ENCODE peak calls at places on chromosomes 16 and 17, in seven cellular contexts. X is astrocyte of the spinal cord, U is neural progenitor cell, W is colonic mucosa, E is NB4, V is IMR-90, D is activated B cell treated with CpG ODN at 0.5 μM for 24 hours. I is an unnamed sample.

GRCh38 chr16:85994492-85995433 is 95.8 kb downstream of the IRF8 start:
- DNase-seq in X (no peak), U (peak), W (no peak), E (no peak), V (no peak), D (peak), I (no peak)

GRCh38 chr17:60510031-60510430 is 16.0 kb downstream of the APPBP2 start:
- DNase-seq in X (no peak), U (no peak), W (no peak), E (no peak), V (no peak), D (no peak), I (no peak)

GRCh38 chr17:63842173-63842539 is 329 bp downstream of the SMARCD2 start:
- DNase-seq in X (peak), U (no peak), W (peak), E (peak), V (no peak), D (no peak), I (no peak)

GRCh38 chr17:8837438-8838075 is 29.9 kb downstream of the PIK3R6 start:
- DNase-seq in X (no peak), U (no peak), W (no peak), E (no peak), V (no peak), D (no peak), I (no peak)

GRCh38 chr16:19113577-19114358 is at the start of gene ITPRIPL2:
- DNase-seq in X (peak), U (peak), W (peak), E (peak), V (peak), D (peak), I (peak)

GRCh38 chr16:71540-72341 is 690 bp downstream of the RHBDF1 start:
- DNase-seq in X (peak), U (peak), W (peak), E (no peak), V (peak), D (no peak), I (peak)

GRCh38 chr17:73731733-73732132 is 87.5 kb upstream of the SDK2 start:
- DNase-seq in X (no peak), U (no peak), W (no peak), E (peak), V (no peak), D (no peak), I (no peak)

GRCh38 chr17:57853695-57854094 is 3.9 kb upstream of the MRPS23 start:
- DNase-seq in X (no peak), U (no peak), W (no peak), E (no peak), V (no peak), D (no peak), I (no peak)

GRCh38 chr17:79201536-79202227 is 127.1 kb downstream of the ENGASE start:
- DNase-seq in X (no peak), U (no peak), W (no peak), E (no peak), V (no peak), D (no peak), I (peak)

GRCh38 chr17:82385559-82386255 is 14.1 kb downstream of the UTS2R start:
- DNase-seq in X (no peak), U (peak), W (no peak), E (no peak), V (no peak), D (no peak), I (no peak)

GRCh38 chr16:12508054-12508453 is 295.6 kb downstream of the CPPED1 start:
- DNase-seq in X (no peak), U (no peak), W (no peak), E (no peak), V (no peak), D (no peak), I (no peak)

GRCh38 chr17:12522743-12523181 is 142.9 kb upstream of the MYOCD start:
- DNase-seq in X (peak), U (peak), W (peak), E (no peak), V (peak), D (no peak), I (peak)

GRCh38 chr16:4049031-4049430 is 67.2 kb downstream of the ADCY9 start:
- DNase-seq in X (no peak), U (no peak), W (no peak), E (no peak), V (no peak), D (no peak), I (no peak)

GRCh38 chr16:720507-720989 is 398 bp upstream of the ANTKMT start:
- DNase-seq in X (peak), U (peak), W (peak), E (peak), V (peak), D (no peak), I (peak)

GRCh38 chr16:15865742-15866141 is 8.9 kb upstream of the MYH11 start:
- DNase-seq in X (no peak), U (no peak), W (no peak), E (no peak), V (peak), D (no peak), I (no peak)

DNA sequence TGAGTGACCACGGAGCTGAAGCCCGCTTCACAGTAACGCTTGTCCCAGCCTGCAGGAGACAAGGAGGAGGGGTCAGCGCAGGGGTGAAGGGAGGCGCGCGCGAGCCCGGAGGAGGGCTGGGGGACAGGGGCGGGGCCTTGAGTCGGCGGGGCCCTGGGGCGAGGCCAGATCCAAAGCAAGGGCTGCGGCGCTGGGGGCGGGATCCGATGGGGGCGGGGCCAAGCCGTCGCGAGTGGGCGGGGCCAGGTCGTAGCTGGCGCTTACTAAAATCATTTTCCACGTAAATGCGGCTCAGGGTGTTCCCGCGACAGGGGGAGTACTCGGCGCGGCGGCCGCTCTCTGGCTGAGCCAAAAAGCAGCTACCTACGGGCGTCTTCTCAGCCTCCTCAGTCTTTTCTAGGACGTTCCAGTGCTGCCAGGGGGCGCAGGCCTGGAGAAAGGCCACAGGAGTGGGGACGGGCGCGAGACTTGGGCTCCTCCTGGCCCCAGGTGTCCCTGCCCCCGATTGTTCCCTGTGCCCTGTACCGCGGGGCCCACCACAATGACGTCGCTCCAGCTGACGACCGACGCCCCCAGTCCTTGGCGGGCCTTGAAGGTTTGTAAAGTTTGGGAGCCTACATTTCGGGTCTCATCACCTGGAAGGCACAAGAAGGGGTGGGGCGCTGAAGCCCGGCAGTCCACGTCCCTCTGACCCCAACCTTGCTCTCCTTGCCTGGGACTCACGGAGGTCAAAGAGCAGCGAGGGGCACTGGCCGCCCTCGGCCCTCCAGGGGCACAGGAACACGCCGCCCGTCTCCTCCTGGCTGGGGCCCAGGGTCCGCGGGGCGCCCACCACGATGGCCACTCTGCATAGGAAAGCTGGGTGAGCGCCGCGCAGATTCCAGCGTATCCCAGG is 3.9 kb downstream of the ITGA2B start:
- DNase-seq in X (peak), U (peak), W (peak), E (peak), V (peak), D (peak), I (peak)
- TF ChIP-seq CTCF in X (peak), U (peak), W (no peak), E (no peak), V (no peak), D (no peak), I (peak)

GRCh38 chr17:74840500-74840899 is 19.2 kb downstream of the GRIN2C start:
- DNase-seq in X (no peak), U (no peak), W (no peak), E (no peak), V (no peak), D (no peak), I (no peak)

GRCh38 chr17:74842146-74842598 is 17.5 kb downstream of the GRIN2C start:
- DNase-seq in X (peak), U (peak), W (no peak), E (no peak), V (no peak), D (no peak), I (no peak)

GRCh38 chr17:74843352-74843627 is 16.4 kb downstream of the GRIN2C start:
- DNase-seq in X (no peak), U (peak), W (no peak), E (no peak), V (no peak), D (no peak), I (no peak)

GRCh38 chr17:74840989-74841666 is 18.6 kb downstream of the GRIN2C start:
- DNase-seq in X (peak), U (peak), W (peak), E (peak), V (peak), D (no peak), I (peak)

DNA sequence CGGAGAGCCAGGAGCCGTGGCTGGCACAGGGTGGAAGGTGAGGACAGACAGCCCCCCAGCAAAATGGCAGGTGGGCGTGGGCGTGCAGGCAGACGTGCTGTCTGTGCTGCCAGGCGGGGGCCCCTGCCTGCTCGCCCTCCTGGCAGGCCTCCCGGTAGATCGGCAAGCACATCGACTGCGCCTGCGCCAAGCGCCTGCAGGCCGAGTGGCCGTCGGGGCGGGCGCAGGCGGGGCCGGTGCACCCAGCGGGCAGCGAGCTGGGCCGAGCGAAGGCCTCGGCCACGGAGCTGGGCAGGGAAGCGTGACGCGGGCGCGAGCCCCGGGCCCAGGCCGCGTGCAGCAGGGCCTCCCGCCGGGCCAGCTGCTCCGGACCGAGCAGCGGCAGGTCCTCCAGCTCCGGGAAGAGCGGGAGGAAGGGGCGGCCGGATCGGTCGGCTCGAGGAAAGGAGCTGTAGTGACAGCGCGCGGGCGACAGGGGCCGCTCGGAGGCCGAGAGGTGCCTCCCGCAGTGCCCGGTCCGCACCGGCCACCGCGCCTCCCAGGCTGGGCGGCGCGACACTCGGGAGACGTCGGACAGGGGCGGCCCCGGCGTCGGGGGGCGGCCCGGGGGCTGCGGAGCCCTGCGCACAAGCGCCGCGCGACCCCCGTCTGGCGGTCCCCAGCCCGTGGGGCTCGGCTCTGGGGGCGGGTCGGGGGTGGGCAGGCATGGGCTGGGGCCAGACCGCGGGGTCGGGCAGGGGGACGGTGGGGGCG is 16.9 kb downstream of the GRIN2C start:
- DNase-seq in X (peak), U (peak), W (peak), E (peak), V (peak), D (no peak), I (peak)
- TF ChIP-seq CTCF in X (peak), U (peak), W (peak), E (peak), V (peak), D (no peak), I (peak)

DNA sequence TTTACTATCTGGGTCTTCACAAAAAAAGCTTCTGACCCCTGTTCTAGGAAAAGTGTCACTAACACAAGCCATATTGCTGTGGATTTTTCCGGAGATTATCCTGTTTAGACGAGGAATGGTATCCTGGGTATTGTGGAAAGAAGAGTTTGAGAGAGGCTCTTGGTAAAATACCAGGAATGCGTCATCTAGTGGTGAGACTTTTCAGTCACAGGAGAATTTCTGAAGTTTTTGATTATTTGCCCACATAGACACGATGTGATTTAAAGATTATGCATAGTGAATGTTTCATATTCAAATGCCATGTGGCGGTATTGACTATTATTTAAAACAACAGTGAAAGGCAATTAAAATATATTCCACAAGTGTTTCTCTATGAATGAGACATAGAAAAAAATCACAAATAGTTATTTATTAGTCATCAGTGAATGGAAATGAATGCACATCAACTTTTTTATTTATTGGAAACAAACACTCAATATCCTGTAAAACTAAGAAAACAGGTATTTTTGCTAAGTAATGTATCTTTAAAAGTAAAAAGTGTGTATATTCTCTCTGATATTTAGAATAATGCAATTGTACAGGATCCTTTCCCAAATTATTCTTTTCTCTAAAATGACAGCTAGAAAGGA is 7.8 kb downstream of the KRT28 start:
- DNase-seq in X (peak), U (peak), W (no peak), E (peak), V (peak), D (no peak), I (peak)
- TF ChIP-seq CTCF in X (peak), U (peak), W (peak), E (peak), V (peak), D (no peak), I (peak)

GRCh38 chr16:47940466-47940865 is 215.3 kb downstream of the ABCC12 start:
- DNase-seq in X (no peak), U (no peak), W (no peak), E (no peak), V (no peak), D (no peak), I (no peak)
- TF ChIP-seq CTCF in X (no peak), U (no peak), W (no peak), E (no peak), V (no peak), D (no peak), I (no peak)